ENCODE peak calls at places on chromosomes 6 and 20, in ten cellular contexts. One of them, this sample, is unnamed.

GRCh38 chr20:61846741-61847419 is 218.8 kb downstream of the TAF4 start:
- DNase-seq in HEK293T: no peak
- DNase-seq in progenitor cell of endocrine pancreas: no peak
- DNase-seq in non-pigmented ciliary epithelial cell: no peak
- DNase-seq in CD4-positive, alpha-beta T cell: no peak
- DNase-seq in pancreas: peak
- DNase-seq in A549: no peak
- DNase-seq in Peyer's patch: no peak
- DNase-seq in GM13977: no peak
- DNase-seq in iPS-NIHi11: no peak
- DNase-seq in this sample: no peak

GRCh38 chr6:29014729-29015608 is 9.9 kb upstream of the ZNF311 start:
- DNase-seq in HEK293T: no peak
- DNase-seq in progenitor cell of endocrine pancreas: no peak
- DNase-seq in non-pigmented ciliary epithelial cell: no peak
- DNase-seq in CD4-positive, alpha-beta T cell: no peak
- DNase-seq in pancreas: no peak
- DNase-seq in A549: no peak
- DNase-seq in Peyer's patch: no peak
- DNase-seq in GM13977: no peak
- DNase-seq in iPS-NIHi11: no peak
- DNase-seq in this sample: no peak

GRCh38 chr20:504632-505075 is 38.9 kb downstream of the CSNK2A1 start:
- DNase-seq in HEK293T: no peak
- DNase-seq in progenitor cell of endocrine pancreas: no peak
- DNase-seq in non-pigmented ciliary epithelial cell: no peak
- DNase-seq in CD4-positive, alpha-beta T cell: no peak
- DNase-seq in pancreas: no peak
- DNase-seq in A549: no peak
- DNase-seq in Peyer's patch: no peak
- DNase-seq in GM13977: no peak
- DNase-seq in iPS-NIHi11: no peak
- DNase-seq in this sample: no peak

GRCh38 chr6:117270121-117270959 is 5.0 kb downstream of the VGLL2 start:
- DNase-seq in HEK293T: no peak
- DNase-seq in progenitor cell of endocrine pancreas: no peak
- DNase-seq in non-pigmented ciliary epithelial cell: no peak
- DNase-seq in CD4-positive, alpha-beta T cell: no peak
- DNase-seq in pancreas: peak
- DNase-seq in A549: no peak
- DNase-seq in Peyer's patch: no peak
- DNase-seq in GM13977: no peak
- DNase-seq in iPS-NIHi11: peak
- DNase-seq in this sample: no peak

GRCh38 chr6:33779895-33780294 is 9.0 kb downstream of the LEMD2 start:
- DNase-seq in HEK293T: no peak
- DNase-seq in progenitor cell of endocrine pancreas: no peak
- DNase-seq in non-pigmented ciliary epithelial cell: no peak
- DNase-seq in CD4-positive, alpha-beta T cell: no peak
- DNase-seq in pancreas: no peak
- DNase-seq in A549: no peak
- DNase-seq in Peyer's patch: no peak
- DNase-seq in GM13977: no peak
- DNase-seq in iPS-NIHi11: no peak
- DNase-seq in this sample: no peak

GRCh38 chr6:20640181-20640580 is 105.9 kb downstream of the CDKAL1 start:
- DNase-seq in HEK293T: no peak
- DNase-seq in progenitor cell of endocrine pancreas: no peak
- DNase-seq in non-pigmented ciliary epithelial cell: no peak
- DNase-seq in CD4-positive, alpha-beta T cell: no peak
- DNase-seq in pancreas: no peak
- DNase-seq in A549: no peak
- DNase-seq in Peyer's patch: no peak
- DNase-seq in GM13977: no peak
- DNase-seq in iPS-NIHi11: no peak
- DNase-seq in this sample: no peak

GRCh38 chr6:167855825-167856425 is 29.2 kb downstream of the AFDN start:
- DNase-seq in HEK293T: no peak
- DNase-seq in progenitor cell of endocrine pancreas: no peak
- DNase-seq in non-pigmented ciliary epithelial cell: peak
- DNase-seq in CD4-positive, alpha-beta T cell: no peak
- DNase-seq in pancreas: no peak
- DNase-seq in A549: peak
- DNase-seq in Peyer's patch: no peak
- DNase-seq in GM13977: no peak
- DNase-seq in iPS-NIHi11: no peak
- DNase-seq in this sample: no peak

GRCh38 chr6:32792901-32793400 is 23.9 kb downstream of the HLA-DOB start:
- DNase-seq in HEK293T: no peak
- DNase-seq in progenitor cell of endocrine pancreas: no peak
- DNase-seq in non-pigmented ciliary epithelial cell: no peak
- DNase-seq in CD4-positive, alpha-beta T cell: no peak
- DNase-seq in pancreas: no peak
- DNase-seq in A549: no peak
- DNase-seq in Peyer's patch: no peak
- DNase-seq in GM13977: no peak
- DNase-seq in iPS-NIHi11: no peak
- DNase-seq in this sample: no peak

GRCh38 chr6:333379-334002 is 41.2 kb downstream of the DUSP22 start:
- DNase-seq in HEK293T: no peak
- DNase-seq in progenitor cell of endocrine pancreas: no peak
- DNase-seq in non-pigmented ciliary epithelial cell: no peak
- DNase-seq in CD4-positive, alpha-beta T cell: no peak
- DNase-seq in pancreas: peak
- DNase-seq in A549: no peak
- DNase-seq in Peyer's patch: no peak
- DNase-seq in GM13977: no peak
- DNase-seq in iPS-NIHi11: no peak
- DNase-seq in this sample: peak

GRCh38 chr6:18241208-18241836 is 23.0 kb downstream of the DEK start:
- DNase-seq in HEK293T: no peak
- DNase-seq in progenitor cell of endocrine pancreas: no peak
- DNase-seq in non-pigmented ciliary epithelial cell: no peak
- DNase-seq in CD4-positive, alpha-beta T cell: no peak
- DNase-seq in pancreas: no peak
- DNase-seq in A549: no peak
- DNase-seq in Peyer's patch: no peak
- DNase-seq in GM13977: no peak
- DNase-seq in iPS-NIHi11: no peak
- DNase-seq in this sample: no peak

GRCh38 chr20:34768105-34768504 is 57.3 kb downstream of the NCOA6 start:
- DNase-seq in HEK293T: no peak
- DNase-seq in progenitor cell of endocrine pancreas: no peak
- DNase-seq in non-pigmented ciliary epithelial cell: no peak
- DNase-seq in CD4-positive, alpha-beta T cell: no peak
- DNase-seq in pancreas: no peak
- DNase-seq in A549: no peak
- DNase-seq in Peyer's patch: no peak
- DNase-seq in GM13977: no peak
- DNase-seq in iPS-NIHi11: no peak
- DNase-seq in this sample: no peak

GRCh38 chr20:63703471-63703975 is 4.3 kb downstream of the ARFRP1 start:
- DNase-seq in HEK293T: peak
- DNase-seq in progenitor cell of endocrine pancreas: no peak
- DNase-seq in non-pigmented ciliary epithelial cell: no peak
- DNase-seq in CD4-positive, alpha-beta T cell: no peak
- DNase-seq in pancreas: no peak
- DNase-seq in A549: no peak
- DNase-seq in Peyer's patch: no peak
- DNase-seq in GM13977: no peak
- DNase-seq in iPS-NIHi11: peak
- DNase-seq in this sample: no peak

GRCh38 chr20:33654680-33655161 is 7.4 kb upstream of the C20orf144 start:
- DNase-seq in HEK293T: no peak
- DNase-seq in progenitor cell of endocrine pancreas: no peak
- DNase-seq in non-pigmented ciliary epithelial cell: no peak
- DNase-seq in CD4-positive, alpha-beta T cell: no peak
- DNase-seq in pancreas: no peak
- DNase-seq in A549: no peak
- DNase-seq in Peyer's patch: no peak
- DNase-seq in GM13977: no peak
- DNase-seq in iPS-NIHi11: no peak
- DNase-seq in this sample: no peak

GRCh38 chr6:44795326-44795725 is 407.8 kb downstream of the CDC5L start:
- DNase-seq in HEK293T: no peak
- DNase-seq in progenitor cell of endocrine pancreas: no peak
- DNase-seq in non-pigmented ciliary epithelial cell: no peak
- DNase-seq in CD4-positive, alpha-beta T cell: no peak
- DNase-seq in pancreas: no peak
- DNase-seq in A549: no peak
- DNase-seq in Peyer's patch: no peak
- DNase-seq in GM13977: no peak
- DNase-seq in iPS-NIHi11: no peak
- DNase-seq in this sample: peak

GRCh38 chr20:52972190-52972937 is at the start of gene TSHZ2:
- DNase-seq in HEK293T: peak
- DNase-seq in progenitor cell of endocrine pancreas: peak
- DNase-seq in non-pigmented ciliary epithelial cell: no peak
- DNase-seq in CD4-positive, alpha-beta T cell: peak
- DNase-seq in pancreas: peak
- DNase-seq in A549: peak
- DNase-seq in Peyer's patch: peak
- DNase-seq in GM13977: no peak
- DNase-seq in iPS-NIHi11: peak
- DNase-seq in this sample: no peak

GRCh38 chr6:142356271-142356938 is 54.6 kb downstream of the ADGRG6 start:
- DNase-seq in HEK293T: no peak
- DNase-seq in progenitor cell of endocrine pancreas: no peak
- DNase-seq in non-pigmented ciliary epithelial cell: no peak
- DNase-seq in CD4-positive, alpha-beta T cell: no peak
- DNase-seq in pancreas: no peak
- DNase-seq in A549: peak
- DNase-seq in Peyer's patch: no peak
- DNase-seq in GM13977: no peak
- DNase-seq in iPS-NIHi11: no peak
- DNase-seq in this sample: no peak

GRCh38 chr6:143187173-143187908 is 126.7 kb downstream of the AIG1 start:
- DNase-seq in HEK293T: no peak
- DNase-seq in progenitor cell of endocrine pancreas: no peak
- DNase-seq in non-pigmented ciliary epithelial cell: peak
- DNase-seq in CD4-positive, alpha-beta T cell: no peak
- DNase-seq in pancreas: no peak
- DNase-seq in A549: no peak
- DNase-seq in Peyer's patch: no peak
- DNase-seq in GM13977: no peak
- DNase-seq in iPS-NIHi11: no peak
- DNase-seq in this sample: no peak

GRCh38 chr20:7980332-7981046 is 39.1 kb downstream of the TMX4 start:
- DNase-seq in HEK293T: peak
- DNase-seq in progenitor cell of endocrine pancreas: no peak
- DNase-seq in non-pigmented ciliary epithelial cell: peak
- DNase-seq in CD4-positive, alpha-beta T cell: no peak
- DNase-seq in pancreas: no peak
- DNase-seq in A549: peak
- DNase-seq in Peyer's patch: no peak
- DNase-seq in GM13977: peak
- DNase-seq in iPS-NIHi11: peak
- DNase-seq in this sample: no peak

GRCh38 chr6:6648659-6649343 is 60.3 kb downstream of the LY86 start:
- DNase-seq in HEK293T: no peak
- DNase-seq in progenitor cell of endocrine pancreas: no peak
- DNase-seq in non-pigmented ciliary epithelial cell: no peak
- DNase-seq in CD4-positive, alpha-beta T cell: no peak
- DNase-seq in pancreas: no peak
- DNase-seq in A549: no peak
- DNase-seq in Peyer's patch: no peak
- DNase-seq in GM13977: no peak
- DNase-seq in iPS-NIHi11: no peak
- DNase-seq in this sample: no peak

GRCh38 chr6:105781248-105781647 is 304.9 kb upstream of the PRDM1 start:
- DNase-seq in HEK293T: no peak
- DNase-seq in progenitor cell of endocrine pancreas: no peak
- DNase-seq in non-pigmented ciliary epithelial cell: no peak
- DNase-seq in CD4-positive, alpha-beta T cell: peak
- DNase-seq in pancreas: no peak
- DNase-seq in A549: no peak
- DNase-seq in Peyer's patch: no peak
- DNase-seq in GM13977: no peak
- DNase-seq in iPS-NIHi11: no peak
- DNase-seq in this sample: no peak

GRCh38 chr6:27505209-27506027 is 32.5 kb upstream of the ZNF184 start:
- DNase-seq in HEK293T: peak
- DNase-seq in progenitor cell of endocrine pancreas: no peak
- DNase-seq in non-pigmented ciliary epithelial cell: no peak
- DNase-seq in CD4-positive, alpha-beta T cell: peak
- DNase-seq in pancreas: peak
- DNase-seq in A549: peak
- DNase-seq in Peyer's patch: peak
- DNase-seq in GM13977: peak
- DNase-seq in iPS-NIHi11: peak
- DNase-seq in this sample: peak

GRCh38 chr6:135162678-135163439 is 18.2 kb upstream of the MYB start:
- DNase-seq in HEK293T: peak
- DNase-seq in progenitor cell of endocrine pancreas: peak
- DNase-seq in non-pigmented ciliary epithelial cell: no peak
- DNase-seq in CD4-positive, alpha-beta T cell: no peak
- DNase-seq in pancreas: peak
- DNase-seq in A549: peak
- DNase-seq in Peyer's patch: peak
- DNase-seq in GM13977: no peak
- DNase-seq in iPS-NIHi11: peak
- DNase-seq in this sample: no peak

GRCh38 chr6:37565267-37566208 is 65.8 kb upstream of the CCDC167 start:
- DNase-seq in HEK293T: peak
- DNase-seq in progenitor cell of endocrine pancreas: peak
- DNase-seq in non-pigmented ciliary epithelial cell: no peak
- DNase-seq in CD4-positive, alpha-beta T cell: no peak
- DNase-seq in pancreas: no peak
- DNase-seq in A549: no peak
- DNase-seq in Peyer's patch: no peak
- DNase-seq in GM13977: no peak
- DNase-seq in iPS-NIHi11: peak
- DNase-seq in this sample: peak

GRCh38 chr6:161434921-161435411 is 161.1 kb upstream of the AGPAT4 start:
- DNase-seq in HEK293T: no peak
- DNase-seq in progenitor cell of endocrine pancreas: no peak
- DNase-seq in non-pigmented ciliary epithelial cell: peak
- DNase-seq in CD4-positive, alpha-beta T cell: no peak
- DNase-seq in pancreas: no peak
- DNase-seq in A549: peak
- DNase-seq in Peyer's patch: no peak
- DNase-seq in GM13977: no peak
- DNase-seq in iPS-NIHi11: no peak
- DNase-seq in this sample: no peak

GRCh38 chr6:143337201-143337949 is 113.1 kb downstream of the ADAT2 start:
- DNase-seq in HEK293T: peak
- DNase-seq in progenitor cell of endocrine pancreas: peak
- DNase-seq in non-pigmented ciliary epithelial cell: no peak
- DNase-seq in CD4-positive, alpha-beta T cell: peak
- DNase-seq in pancreas: peak
- DNase-seq in A549: peak
- DNase-seq in Peyer's patch: peak
- DNase-seq in GM13977: no peak
- DNase-seq in iPS-NIHi11: peak
- DNase-seq in this sample: no peak

GRCh38 chr20:35387334-35387733 is 24.4 kb downstream of the UQCC1 start:
- DNase-seq in HEK293T: no peak
- DNase-seq in progenitor cell of endocrine pancreas: no peak
- DNase-seq in non-pigmented ciliary epithelial cell: no peak
- DNase-seq in CD4-positive, alpha-beta T cell: no peak
- DNase-seq in pancreas: no peak
- DNase-seq in A549: no peak
- DNase-seq in Peyer's patch: no peak
- DNase-seq in GM13977: no peak
- DNase-seq in iPS-NIHi11: no peak
- DNase-seq in this sample: no peak

GRCh38 chr6:3549314-3549940 is 92.6 kb upstream of the SLC22A23 start:
- DNase-seq in HEK293T: no peak
- DNase-seq in progenitor cell of endocrine pancreas: no peak
- DNase-seq in non-pigmented ciliary epithelial cell: no peak
- DNase-seq in CD4-positive, alpha-beta T cell: no peak
- DNase-seq in pancreas: no peak
- DNase-seq in A549: no peak
- DNase-seq in Peyer's patch: peak
- DNase-seq in GM13977: no peak
- DNase-seq in iPS-NIHi11: no peak
- DNase-seq in this sample: no peak

GRCh38 chr6:43747734-43748133 is 22.3 kb upstream of the VEGFA start:
- DNase-seq in HEK293T: no peak
- DNase-seq in progenitor cell of endocrine pancreas: no peak
- DNase-seq in non-pigmented ciliary epithelial cell: no peak
- DNase-seq in CD4-positive, alpha-beta T cell: no peak
- DNase-seq in pancreas: no peak
- DNase-seq in A549: no peak
- DNase-seq in Peyer's patch: peak
- DNase-seq in GM13977: no peak
- DNase-seq in iPS-NIHi11: no peak
- DNase-seq in this sample: peak